ENCODE peak calls at places on chromosomes 16 and 17, in eight cellular contexts. Z is NCI-H524; J is RCC 7860; R is NCI-H2081; K is H4; M is AG08395; U is activated CD8-positive, alpha-beta T cell treated with anti-CD3 and anti-CD28 coated beads for 36 hours; O is A172. Y is an unnamed sample.

GRCh38 chr17:78383725-78384471 is 5.4 kb downstream of the PGS1 start:
- DNase-seq in Z (no peak), J (peak; percentile 89), R (no peak), K (no peak), M (peak; percentile 95), U (peak; percentile 78), O (peak; percentile 85), Y (peak; percentile 94)

GRCh38 chr17:51611585-51611984 is 351.2 kb downstream of the UTP18 start:
- DNase-seq in Z (no peak), J (no peak), R (no peak), K (no peak), M (no peak), U (no peak), O (no peak), Y (no peak)

GRCh38 chr17:16075949-16076348 is 76.3 kb downstream of the TTC19 start:
- DNase-seq in Z (no peak), J (no peak), R (no peak), K (no peak), M (no peak), U (no peak), O (no peak), Y (no peak)

GRCh38 chr17:29591737-29592624 is 951 bp upstream of the ANKRD13B start:
- DNase-seq in Z (peak; percentile 95), J (peak; percentile 59), R (peak; percentile 84), K (peak; percentile 81), M (peak; percentile 89), U (peak; percentile 85), O (peak; percentile 85), Y (peak; percentile 49)

GRCh38 chr17:58970966-58971575 is 135.6 kb downstream of the TRIM37 start:
- DNase-seq in Z (no peak), J (no peak), R (no peak), K (no peak), M (peak; percentile 16), U (no peak), O (no peak), Y (no peak)

GRCh38 chr17:14092808-14093207 is 23.5 kb downstream of the COX10 start:
- DNase-seq in Z (peak; percentile 35), J (no peak), R (no peak), K (no peak), M (no peak), U (no peak), O (no peak), Y (no peak)

GRCh38 chr17:31269597-31269996 is 27.4 kb downstream of the OMG start:
- DNase-seq in Z (peak; percentile 36), J (peak; percentile 98), R (no peak), K (peak; percentile 99), M (peak; percentile 92), U (no peak), O (peak; percentile 100), Y (peak; percentile 99)

GRCh38 chr17:8753976-8754440 is 4.3 kb downstream of the SPDYE4 start:
- DNase-seq in Z (peak; percentile 17), J (no peak), R (peak; percentile 50), K (no peak), M (peak; percentile 28), U (no peak), O (peak; percentile 21), Y (peak; percentile 23)

GRCh38 chr17:61425682-61426481 is 26.2 kb downstream of the TBX2 start:
- DNase-seq in Z (no peak), J (no peak), R (peak; percentile 14), K (no peak), M (no peak), U (no peak), O (peak; percentile 42), Y (no peak)

GRCh38 chr16:14371778-14372431 is 258.2 kb downstream of the PARN start:
- DNase-seq in Z (no peak), J (no peak), R (no peak), K (no peak), M (no peak), U (no peak), O (no peak), Y (no peak)

GRCh38 chr17:3029213-3029913 is 34.0 kb downstream of the OR1D5 start:
- DNase-seq in Z (peak; percentile 52), J (no peak), R (no peak), K (no peak), M (no peak), U (no peak), O (no peak), Y (no peak)

GRCh38 chr16:67942510-67943255 is 1.2 kb downstream of the LCAT start:
- DNase-seq in Z (no peak), J (no peak), R (no peak), K (no peak), M (no peak), U (no peak), O (no peak), Y (no peak)

GRCh38 chr16:20216818-20217217 is 110.5 kb downstream of the GP2 start:
- DNase-seq in Z (no peak), J (no peak), R (no peak), K (no peak), M (no peak), U (no peak), O (no peak), Y (no peak)

GRCh38 chr17:71845354-71845753 is 275.5 kb upstream of the SOX9 start:
- DNase-seq in Z (no peak), J (no peak), R (no peak), K (no peak), M (no peak), U (no peak), O (no peak), Y (no peak)

GRCh38 chr16:1263591-1264216 is 7.8 kb downstream of the TPSD1 start:
- DNase-seq in Z (no peak), J (no peak), R (no peak), K (no peak), M (no peak), U (no peak), O (no peak), Y (no peak)

Y was measured in renal cortical epithelial cell.